ENCODE peak calls at places on chromosomes 2 and 18, in nine cellular contexts. U is small intestine, T is smooth muscle cell of the brain vasculature, V is GM20000, P is GM12865, B is ELR, M is substantia nigra, J is NCI-H2029 treated with DMSO at 0.1 percent for 48 hours, N is ELF-1. G is an unnamed sample.

GRCh38 chr18:25921677-25922421 is 168.6 kb downstream of the SS18 start:
- DNase-seq in U (peak), T (no peak), V (peak), P (peak), B (peak), M (no peak), J (no peak), N (peak), G (no peak)

GRCh38 chr2:222423632-222424280 is 587 bp upstream of the SGPP2 start:
- DNase-seq in U (peak), T (no peak), V (peak), P (peak), B (no peak), M (no peak), J (no peak), N (peak), G (no peak)

GRCh38 chr18:28725876-28726275 is 548.9 kb upstream of the CDH2 start:
- DNase-seq in U (no peak), T (no peak), V (no peak), P (no peak), B (peak), M (no peak), J (no peak), N (no peak), G (no peak)

GRCh38 chr2:86323273-86323672 is 14.2 kb downstream of the REEP1 start:
- DNase-seq in U (no peak), T (no peak), V (no peak), P (no peak), B (no peak), M (no peak), J (no peak), N (peak), G (no peak)

GRCh38 chr18:61546598-61546997 is 213.4 kb downstream of the CDH20 start:
- DNase-seq in U (no peak), T (peak), V (no peak), P (no peak), B (peak), M (no peak), J (no peak), N (no peak), G (no peak)

GRCh38 chr2:168490916-168491605 is 35.0 kb downstream of the CERS6 start:
- DNase-seq in U (no peak), T (no peak), V (peak), P (peak), B (peak), M (no peak), J (no peak), N (peak), G (no peak)

GRCh38 chr2:20992201-20992711 is 51.6 kb downstream of the APOB start:
- DNase-seq in U (no peak), T (no peak), V (no peak), P (no peak), B (peak), M (no peak), J (no peak), N (peak), G (no peak)

GRCh38 chr2:197293252-197294007 is 17.1 kb downstream of the ANKRD44 start:
- DNase-seq in U (no peak), T (no peak), V (no peak), P (peak), B (no peak), M (no peak), J (no peak), N (no peak), G (no peak)

GRCh38 chr18:45457933-45458332 is 157.3 kb upstream of the SLC14A2 start:
- DNase-seq in U (no peak), T (no peak), V (no peak), P (no peak), B (no peak), M (no peak), J (no peak), N (no peak), G (no peak)

GRCh38 chr2:96580771-96581170 is 44.2 kb downstream of the ARID5A start:
- DNase-seq in U (no peak), T (no peak), V (peak), P (peak), B (no peak), M (no peak), J (no peak), N (peak), G (no peak)

GRCh38 chr2:120859814-120860578 is 124.3 kb downstream of the GLI2 start:
- DNase-seq in U (no peak), T (no peak), V (no peak), P (no peak), B (no peak), M (no peak), J (no peak), N (no peak), G (no peak)

GRCh38 chr2:241386519-241386918 is 30.4 kb downstream of the FARP2 start:
- DNase-seq in U (no peak), T (peak), V (no peak), P (no peak), B (no peak), M (no peak), J (no peak), N (no peak), G (no peak)

GRCh38 chr2:238138331-238139102 is at the start of gene KLHL30:
- DNase-seq in U (no peak), T (no peak), V (no peak), P (no peak), B (no peak), M (no peak), J (no peak), N (peak), G (no peak)

GRCh38 chr2:32482466-32482865 is 125.6 kb downstream of the BIRC6 start:
- DNase-seq in U (no peak), T (no peak), V (no peak), P (no peak), B (no peak), M (no peak), J (no peak), N (no peak), G (no peak)

GRCh38 chr2:147482111-147482510 is 362.7 kb upstream of the ACVR2A start:
- DNase-seq in U (no peak), T (no peak), V (no peak), P (no peak), B (no peak), M (no peak), J (no peak), N (peak), G (no peak)

GRCh38 chr18:2083691-2084090 is 487.6 kb downstream of the METTL4 start:
- DNase-seq in U (no peak), T (no peak), V (no peak), P (peak), B (peak), M (no peak), J (no peak), N (peak), G (no peak)

GRCh38 chr2:205543937-205544702 is 138.2 kb upstream of the NRP2 start:
- DNase-seq in U (no peak), T (no peak), V (no peak), P (no peak), B (peak), M (no peak), J (no peak), N (no peak), G (no peak)

GRCh38 chr18:36594621-36595020 is 234.2 kb downstream of the TPGS2 start:
- DNase-seq in U (no peak), T (no peak), V (no peak), P (no peak), B (no peak), M (no peak), J (no peak), N (no peak), G (no peak)

GRCh38 chr18:28338316-28338715 is 161.4 kb upstream of the CDH2 start:
- DNase-seq in U (no peak), T (no peak), V (no peak), P (no peak), B (no peak), M (no peak), J (no peak), N (no peak), G (no peak)

GRCh38 chr18:69689081-69689759 is 258.5 kb downstream of the CD226 start:
- DNase-seq in U (no peak), T (no peak), V (no peak), P (no peak), B (no peak), M (no peak), J (no peak), N (no peak), G (no peak)

GRCh38 chr2:46389417-46389916 is 89.9 kb upstream of the TMEM247 start:
- DNase-seq in U (no peak), T (no peak), V (no peak), P (no peak), B (peak), M (no peak), J (no peak), N (peak), G (no peak)

GRCh38 chr2:8999047-8999446 is 4.4 kb downstream of the MBOAT2 start:
- DNase-seq in U (no peak), T (no peak), V (no peak), P (no peak), B (no peak), M (no peak), J (no peak), N (no peak), G (no peak)

GRCh38 chr2:235611337-235611736 is 117.5 kb downstream of the AGAP1 start:
- DNase-seq in U (no peak), T (no peak), V (no peak), P (no peak), B (no peak), M (no peak), J (no peak), N (no peak), G (no peak)

GRCh38 chr18:31590570-31590969 is 1.1 kb upstream of the TTR start:
- DNase-seq in U (no peak), T (no peak), V (no peak), P (no peak), B (no peak), M (no peak), J (no peak), N (no peak), G (no peak)

GRCh38 chr2:223528036-223528435 is 74.1 kb downstream of the SCG2 start:
- DNase-seq in U (no peak), T (no peak), V (no peak), P (no peak), B (peak), M (no peak), J (no peak), N (no peak), G (no peak)

GRCh38 chr18:41731887-41732286 is 223.1 kb upstream of the PIK3C3 start:
- DNase-seq in U (no peak), T (no peak), V (no peak), P (no peak), B (peak), M (no peak), J (no peak), N (no peak), G (no peak)

GRCh38 chr18:77209587-77209986 is 40.1 kb upstream of the GALR1 start:
- DNase-seq in U (no peak), T (no peak), V (no peak), P (no peak), B (peak), M (no peak), J (no peak), N (no peak), G (no peak)

GRCh38 chr18:833197-833596 is 21.2 kb upstream of the YES1 start:
- DNase-seq in U (no peak), T (no peak), V (no peak), P (no peak), B (no peak), M (no peak), J (no peak), N (no peak), G (no peak)

GRCh38 chr2:10036095-10036879 is 7.1 kb upstream of the KLF11 start:
- DNase-seq in U (no peak), T (no peak), V (no peak), P (peak), B (peak), M (peak), J (no peak), N (no peak), G (peak)

GRCh38 chr2:200130762-200131166 is 175.4 kb downstream of the MAIP1 start:
- DNase-seq in U (no peak), T (peak), V (no peak), P (no peak), B (peak), M (no peak), J (no peak), N (no peak), G (no peak)

G was measured in C1 segment of cervical spinal cord.